ENCODE peak calls at places on chromosomes 1 and 21, in seven cellular contexts. S, G, B, F, V, C and I are unnamed samples.

GRCh38 chr1:42240964-42241755 is 76.6 kb upstream of the GUCA2A start:
- DNase-seq in S (peak), G (peak), B (no peak), F (no peak), V (no peak), C (no peak), I (peak)

GRCh38 chr1:28200234-28200873 is 23.9 kb upstream of the PTAFR start:
- DNase-seq in S (no peak), G (no peak), B (no peak), F (no peak), V (no peak), C (no peak), I (no peak)

GRCh38 chr1:67524143-67525052 is 94.2 kb upstream of the SERBP1 start:
- DNase-seq in S (no peak), G (no peak), B (no peak), F (no peak), V (peak), C (no peak), I (peak)

GRCh38 chr1:85224734-85225623 is 24.2 kb upstream of the SYDE2 start:
- DNase-seq in S (peak), G (peak), B (peak), F (no peak), V (peak), C (peak), I (peak)

GRCh38 chr1:207500306-207500705 is 4.3 kb downstream of the CR1 start:
- DNase-seq in S (no peak), G (no peak), B (no peak), F (no peak), V (no peak), C (no peak), I (no peak)

GRCh38 chr21:42564561-42564971 is 50.9 kb downstream of the SLC37A1 start:
- DNase-seq in S (no peak), G (no peak), B (no peak), F (no peak), V (no peak), C (no peak), I (no peak)

GRCh38 chr1:198948895-198949659 is 310.2 kb downstream of the PTPRC start:
- DNase-seq in S (no peak), G (no peak), B (no peak), F (no peak), V (no peak), C (no peak), I (no peak)

GRCh38 chr1:89610457-89610991 is 22.4 kb upstream of the LRRC8C start:
- DNase-seq in S (no peak), G (no peak), B (no peak), F (no peak), V (peak), C (no peak), I (no peak)

GRCh38 chr1:161725888-161726630 is 4.7 kb downstream of the FCRLB start:
- DNase-seq in S (peak), G (peak), B (peak), F (peak), V (peak), C (peak), I (peak)

GRCh38 chr1:209580577-209580976 is 2.9 kb upstream of the CAMK1G start:
- DNase-seq in S (peak), G (no peak), B (no peak), F (no peak), V (no peak), C (no peak), I (no peak)

GRCh38 chr1:88302843-88303486 is 381.1 kb upstream of the PKN2 start:
- DNase-seq in S (peak), G (peak), B (no peak), F (no peak), V (peak), C (peak), I (no peak)

GRCh38 chr1:58815680-58816071 is 31.8 kb upstream of the JUN start:
- DNase-seq in S (no peak), G (peak), B (no peak), F (no peak), V (peak), C (peak), I (peak)

GRCh38 chr21:31509108-31510017 is 150.1 kb upstream of the SOD1 start:
- DNase-seq in S (no peak), G (peak), B (peak), F (no peak), V (peak), C (peak), I (peak)

GRCh38 chr1:31699341-31699891 is 4.4 kb downstream of the COL16A1 start:
- DNase-seq in S (no peak), G (no peak), B (no peak), F (no peak), V (no peak), C (no peak), I (no peak)

GRCh38 chr1:145892486-145893087 is 6.9 kb upstream of the ANKRD35 start:
- DNase-seq in S (peak), G (peak), B (no peak), F (no peak), V (no peak), C (no peak), I (no peak)

GRCh38 chr1:51484591-51484990 is 34.5 kb downstream of the EPS15 start:
- DNase-seq in S (peak), G (peak), B (no peak), F (no peak), V (no peak), C (no peak), I (no peak)

GRCh38 chr1:229945795-229946194 is 121.2 kb upstream of the GALNT2 start:
- DNase-seq in S (no peak), G (no peak), B (no peak), F (no peak), V (no peak), C (no peak), I (no peak)

GRCh38 chr1:9149837-9150581 is 21.1 kb upstream of the GPR157 start:
- DNase-seq in S (no peak), G (no peak), B (no peak), F (no peak), V (no peak), C (no peak), I (no peak)
- H3K4ac ChIP-seq in S (no peak), G (no peak), B (no peak), F (no peak), V (no peak), C (no peak), I (no peak)

DNA sequence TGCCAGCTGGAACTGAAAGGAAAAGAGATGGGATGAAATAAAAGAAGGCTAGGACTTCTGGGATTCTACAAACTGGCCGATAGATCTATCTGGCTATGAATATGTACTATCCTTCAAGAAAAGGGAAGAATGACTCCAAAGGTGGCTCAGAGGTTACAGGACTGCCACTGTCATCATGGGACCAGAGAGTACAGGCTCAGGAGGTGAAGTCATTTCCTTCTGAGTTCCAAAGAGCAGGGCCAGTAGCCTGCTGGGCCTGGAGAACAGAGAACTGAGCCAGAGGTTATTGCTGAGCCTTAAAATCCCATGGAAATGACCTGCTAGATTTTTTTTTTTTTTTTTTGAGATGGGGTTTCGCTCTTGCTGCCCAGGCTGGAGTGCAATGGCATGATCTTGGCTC is 27.6 kb downstream of the ZNF496 start:
- DNase-seq in S (no peak), G (no peak), B (no peak), F (no peak), V (no peak), C (no peak), I (no peak)
- H2BK120ac ChIP-seq in S (no peak), G (no peak), B (no peak), F (no peak), V (no peak), C (no peak), I (no peak)

GRCh38 chr1:235203428-235203827 is 42.4 kb upstream of the RBM34 start:
- DNase-seq in S (no peak), G (no peak), B (no peak), F (no peak), V (no peak), C (no peak), I (no peak)

DNA sequence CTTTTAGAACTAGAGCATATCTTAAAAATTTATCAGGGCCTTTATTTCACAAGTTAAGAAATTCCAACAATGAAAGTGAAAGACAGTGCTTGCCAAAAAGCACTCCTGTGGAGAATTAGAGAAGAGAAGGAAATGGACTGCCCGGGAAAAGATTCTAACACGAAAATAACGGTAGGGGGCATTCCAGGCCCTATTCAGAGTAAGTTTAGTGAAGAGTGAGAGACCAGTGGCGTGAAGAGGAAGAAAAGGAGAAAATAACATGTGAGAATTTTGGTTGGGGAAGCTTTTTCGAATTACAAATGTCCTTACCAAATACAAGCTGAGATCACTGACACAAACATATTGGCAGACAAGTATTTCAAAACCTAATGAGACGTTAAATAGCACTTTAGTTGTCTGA is 38.4 kb upstream of the RBM34 start:
- DNase-seq in S (peak), G (peak), B (no peak), F (peak), V (peak), C (no peak), I (peak)
- H3K4ac ChIP-seq in S (no peak), G (no peak), B (no peak), F (no peak), V (no peak), C (no peak), I (no peak)

DNA sequence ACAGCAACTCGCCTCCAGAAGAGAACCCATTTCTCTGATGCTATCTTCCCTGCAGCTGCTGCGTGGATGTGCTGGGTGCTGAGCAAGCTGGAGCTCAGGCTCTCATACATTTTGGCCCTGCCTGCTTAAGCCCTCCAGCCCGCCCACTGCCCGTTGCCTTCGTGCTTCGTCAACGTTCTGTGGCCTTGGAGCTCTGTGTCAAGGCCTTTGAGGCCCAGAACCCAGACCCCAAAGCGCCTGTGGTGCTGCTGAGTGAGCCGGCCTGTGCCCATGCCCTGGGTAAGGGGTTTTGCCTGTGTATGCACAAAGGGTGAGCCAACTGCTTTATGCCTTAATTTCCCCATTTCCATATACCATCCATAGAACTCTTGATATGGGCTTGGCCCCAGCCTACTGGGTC is 1.1 kb downstream of the DPH2 start:
- DNase-seq in S (no peak), G (no peak), B (no peak), F (no peak), V (no peak), C (no peak), I (no peak)
- H2BK120ac ChIP-seq in S (no peak), G (no peak), B (no peak), F (no peak), V (no peak), C (no peak), I (no peak)

DNA sequence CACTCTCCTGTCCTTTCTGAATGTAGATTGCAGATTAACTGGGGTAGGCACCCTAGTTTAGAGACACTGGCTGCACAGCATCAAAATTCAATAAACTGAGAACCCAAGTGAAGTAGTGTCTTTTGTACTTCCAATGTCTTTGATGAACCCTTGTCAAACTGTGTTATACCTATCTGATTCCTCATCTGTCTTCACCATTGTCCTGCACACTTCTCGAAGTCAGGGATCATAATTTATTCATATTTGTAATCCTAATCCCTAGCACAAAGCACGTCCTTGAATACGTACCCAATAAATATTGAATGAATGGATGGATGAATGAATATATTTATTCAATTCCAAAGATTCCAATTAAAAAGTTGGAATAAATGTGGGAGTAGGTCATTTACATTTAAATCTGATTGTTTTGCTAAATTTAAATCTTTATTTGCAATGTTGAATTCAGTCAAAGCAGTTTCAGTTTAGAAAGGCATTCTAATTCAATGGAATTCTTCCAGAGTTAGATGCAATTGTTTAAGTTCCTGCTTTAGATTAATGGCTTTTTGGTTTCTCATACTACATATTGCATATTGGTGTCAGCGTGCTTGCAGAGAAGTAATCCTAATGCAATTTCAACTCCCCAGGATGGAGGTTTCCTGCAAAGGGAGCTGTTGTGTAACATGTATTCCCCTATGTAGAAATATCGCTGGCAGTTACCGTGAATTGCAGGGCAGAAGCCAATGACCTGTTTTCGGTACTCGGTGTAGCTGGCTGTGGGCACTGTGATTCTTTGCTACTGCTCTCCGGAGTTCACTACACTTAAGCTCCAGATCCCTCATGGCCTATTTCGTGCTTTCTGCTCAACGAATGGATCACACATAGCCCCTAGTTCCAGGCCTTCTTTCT is 256.4 kb upstream of the PTBP2 start:
- DNase-seq in S (peak), G (no peak), B (no peak), F (no peak), V (no peak), C (no peak), I (no peak)
- H3K4ac ChIP-seq in S (no peak), G (no peak), B (no peak), F (no peak), V (no peak), C (no peak), I (no peak)

GRCh38 chr1:81437649-81438048 is 363.1 kb upstream of the ADGRL2 start:
- DNase-seq in S (no peak), G (peak), B (no peak), F (no peak), V (no peak), C (no peak), I (no peak)

GRCh38 chr1:81439046-81439823 is 361.5 kb upstream of the ADGRL2 start:
- DNase-seq in S (no peak), G (no peak), B (no peak), F (no peak), V (no peak), C (no peak), I (no peak)

GRCh38 chr1:81435175-81435574 is 365.6 kb upstream of the ADGRL2 start:
- DNase-seq in S (peak), G (peak), B (no peak), F (no peak), V (no peak), C (no peak), I (no peak)

GRCh38 chr1:81433676-81434075 is 367.1 kb upstream of the ADGRL2 start:
- DNase-seq in S (no peak), G (peak), B (no peak), F (no peak), V (no peak), C (no peak), I (no peak)

GRCh38 chr1:81437213-81437612 is 363.5 kb upstream of the ADGRL2 start:
- DNase-seq in S (no peak), G (peak), B (no peak), F (no peak), V (peak), C (no peak), I (no peak)
- H2BK120ac ChIP-seq in S (no peak), G (no peak), B (no peak), F (no peak), V (no peak), C (no peak), I (no peak)

GRCh38 chr1:10940838-10941237 is 71.6 kb upstream of the TARDBP start:
- DNase-seq in S (no peak), G (no peak), B (no peak), F (no peak), V (no peak), C (no peak), I (no peak)
- H3K4ac ChIP-seq in S (no peak), G (no peak), B (no peak), F (no peak), V (no peak), C (no peak), I (no peak)

GRCh38 chr1:201126463-201126831 is 537 bp downstream of the ASCL5 start:
- DNase-seq in S (no peak), G (no peak), B (no peak), F (no peak), V (no peak), C (no peak), I (no peak)
- H2BK120ac ChIP-seq in S (no peak), G (no peak), B (no peak), F (no peak), V (no peak), C (no peak), I (no peak)